ENCODE peak calls at places on chromosomes 5 and 9, in eight cellular contexts. N is substantia nigra, V is C1 segment of cervical spinal cord, H is OCI-LY7, B is KG1, X is WTC11, Z is astrocyte of the hippocampus, S is AG04450. Q is an unnamed sample.

GRCh38 chr5:57221049-57221568 is 47.2 kb downstream of the GPBP1 start:
- DNase-seq in S (no peak), N (no peak), X (no peak), Z (peak; percentile 75), V (no peak), H (peak; percentile 68), B (peak; percentile 42), Q (no peak)

GRCh38 chr5:170430871-170431437 is 41.8 kb upstream of the KCNMB1 start:
- DNase-seq in N (no peak), H (no peak), Z (no peak), V (no peak), X (no peak), S (no peak), B (no peak), Q (no peak)

GRCh38 chr9:37293664-37294524 is 128.6 kb upstream of the GRHPR start:
- DNase-seq in B (no peak), N (no peak), H (peak; percentile 97), S (no peak), X (no peak), Z (no peak), V (no peak), Q (no peak)

GRCh38 chr5:181121675-181122561 is 9.1 kb downstream of the OR2V1 start:
- DNase-seq in V (no peak), B (no peak), X (no peak), S (no peak), Z (no peak), N (no peak), H (no peak), Q (no peak)

GRCh38 chr9:27400334-27400875 is 103.5 kb upstream of the EQTN start:
- DNase-seq in V (no peak), N (no peak), S (no peak), X (no peak), B (no peak), Z (no peak), H (no peak), Q (no peak)

GRCh38 chr9:84174486-84174885 is 166.1 kb downstream of the SLC28A3 start:
- DNase-seq in B (no peak), N (no peak), V (no peak), Z (no peak), S (no peak), H (no peak), X (no peak), Q (no peak)

GRCh38 chr9:74218374-74219063 is 278.6 kb upstream of the RORB start:
- DNase-seq in V (no peak), Z (no peak), H (no peak), X (no peak), N (no peak), B (no peak), S (no peak), Q (no peak)

GRCh38 chr5:120803282-120803681 is 339.2 kb downstream of the PRR16 start:
- DNase-seq in V (no peak), N (no peak), Z (peak; percentile 32), S (no peak), H (no peak), B (no peak), X (no peak), Q (no peak)

GRCh38 chr9:133103987-133104505 is 17.0 kb downstream of the RALGDS start:
- DNase-seq in V (no peak), B (no peak), N (no peak), Z (no peak), S (no peak), H (no peak), X (no peak), Q (no peak)

GRCh38 chr5:94700592-94700991 is 82.1 kb downstream of the SLF1 start:
- DNase-seq in V (no peak), H (no peak), Z (no peak), X (no peak), B (no peak), S (no peak), N (no peak), Q (no peak)

GRCh38 chr5:9125852-9126251 is 420.0 kb downstream of the SEMA5A start:
- DNase-seq in V (no peak), H (no peak), S (no peak), B (no peak), N (no peak), Z (no peak), X (no peak), Q (no peak)

GRCh38 chr9:89882876-89883275 is 278.1 kb downstream of the GADD45G start:
- DNase-seq in S (no peak), X (no peak), V (no peak), Z (no peak), B (no peak), H (no peak), N (no peak), Q (no peak)

GRCh38 chr5:154191467-154192261 is 1.1 kb downstream of the GALNT10 start:
- DNase-seq in V (no peak), Z (peak; percentile 55), X (no peak), S (no peak), N (no peak), B (no peak), H (peak; percentile 15), Q (no peak)

GRCh38 chr5:129767927-129768380 is 20.1 kb downstream of the MINAR2 start:
- DNase-seq in H (peak; percentile 83), B (peak; percentile 45), S (peak; percentile 71), X (peak; percentile 66), Z (peak; percentile 93), V (no peak), N (peak; percentile 70), Q (peak; percentile 57)

GRCh38 chr5:60883229-60883628 is 39.2 kb upstream of the ELOVL7 start:
- DNase-seq in Z (peak; percentile 22), S (no peak), V (no peak), N (no peak), H (peak; percentile 2), B (no peak), X (no peak), Q (no peak)

GRCh38 chr5:130066644-130067043 is 162.4 kb downstream of the CHSY3 start:
- DNase-seq in S (no peak), X (no peak), V (no peak), B (no peak), Z (peak; percentile 26), H (no peak), N (no peak), Q (no peak)

GRCh38 chr9:109409998-109410397 is 88.1 kb downstream of the PTPN3 start:
- DNase-seq in Z (peak; percentile 31), B (no peak), N (no peak), H (no peak), V (no peak), S (no peak), X (peak; percentile 88), Q (no peak)

Q was measured in occipital lobe.